ENCODE peak calls at places on chromosomes 4 and X, in ten cellular contexts. N is mucosa of descending colon, V is brain microvascular endothelial cell, M is NB4, Q is ovary, S is fibroblast of lung, A is GM13977, G is astrocyte of the cerebellum, O is Calu3, H is HFFc6. F is an unnamed sample.

GRCh38 chrX:39950035-39950688 is 147.6 kb downstream of the BCOR start:
- DNase-seq in Q (no peak), V (peak), N (no peak), G (no peak), H (peak), S (peak), O (no peak), A (no peak), M (peak), F (no peak)

GRCh38 chr4:180150818-180151217 is 2092.4 kb upstream of the TENM3 start:
- DNase-seq in O (no peak), V (no peak), S (no peak), H (no peak), M (peak), Q (no peak), N (no peak), G (no peak), A (no peak), F (no peak)

GRCh38 chrX:70613295-70613694 is 168.7 kb downstream of the DLG3 start:
- DNase-seq in V (peak), N (no peak), H (peak), A (no peak), G (no peak), M (no peak), S (peak), O (no peak), Q (no peak), F (no peak)

GRCh38 chr4:1516881-1517480 is 110.7 kb upstream of the NKX1-1 start:
- DNase-seq in Q (no peak), M (no peak), H (no peak), N (peak), G (no peak), O (no peak), S (no peak), A (no peak), V (no peak), F (no peak)

GRCh38 chr4:150384249-150384648 is 197.7 kb upstream of the MAB21L2 start:
- DNase-seq in A (no peak), H (no peak), Q (no peak), O (no peak), M (no peak), V (no peak), N (no peak), G (no peak), S (no peak), F (no peak)

GRCh38 chr4:164197556-164197955 is 556.4 kb upstream of the SMIM31 start:
- DNase-seq in G (no peak), A (no peak), N (no peak), H (no peak), O (no peak), Q (no peak), S (no peak), M (no peak), V (no peak), F (no peak)

GRCh38 chrX:17654116-17654515 is 83.2 kb upstream of the SCML1 start:
- DNase-seq in G (no peak), A (no peak), O (no peak), M (no peak), N (no peak), V (no peak), S (no peak), Q (no peak), H (no peak), F (no peak)

GRCh38 chrX:77962068-77962902 is 7.2 kb downstream of the PGAM4 start:
- DNase-seq in O (no peak), S (peak), N (no peak), V (no peak), G (no peak), H (no peak), A (no peak), Q (no peak), M (no peak), F (no peak)

GRCh38 chrX:17377047-17377692 is 2.2 kb downstream of the NHS start:
- DNase-seq in S (peak), G (no peak), A (no peak), V (no peak), O (peak), N (peak), Q (peak), M (no peak), H (no peak), F (no peak)

GRCh38 chr4:157994863-157995262 is 178.0 kb downstream of the GASK1B start:
- DNase-seq in H (no peak), V (no peak), A (no peak), G (no peak), O (no peak), Q (no peak), S (peak), M (no peak), N (no peak), F (no peak)

GRCh38 chr4:16496501-16496900 is 270.2 kb upstream of the TAPT1 start:
- DNase-seq in H (peak), M (no peak), S (peak), G (peak), Q (no peak), N (no peak), V (peak), O (no peak), A (no peak), F (no peak)

GRCh38 chr4:38489924-38490639 is 173.9 kb upstream of the KLF3 start:
- DNase-seq in A (no peak), Q (no peak), O (peak), N (peak), G (no peak), M (no peak), H (peak), S (peak), V (peak), F (no peak)

DNA sequence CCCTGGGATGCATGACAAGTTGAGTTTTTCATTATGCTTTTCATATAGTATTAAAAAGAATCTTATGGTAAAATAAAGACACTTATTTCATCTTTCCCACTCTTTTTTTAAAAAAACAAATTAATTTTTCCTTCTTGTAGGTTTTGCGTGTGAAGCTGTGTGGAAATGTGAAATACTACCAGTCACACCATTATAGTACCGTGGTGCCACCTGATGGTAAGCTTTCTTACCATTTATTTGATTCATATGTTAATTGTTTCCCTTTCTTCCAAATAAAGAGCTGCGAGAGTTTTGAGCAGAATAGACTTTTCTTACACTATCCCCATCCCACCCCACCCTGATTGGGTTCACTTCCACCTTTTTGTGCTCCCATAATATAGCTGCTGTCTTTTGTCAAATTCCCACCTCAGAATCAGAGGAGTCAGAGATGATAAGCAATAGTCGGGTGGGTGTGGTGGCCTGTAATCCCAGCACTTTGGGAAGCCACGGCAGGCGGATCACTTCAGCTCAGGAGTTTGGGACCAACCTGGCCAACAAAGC is 44.3 kb downstream of the CASP6 start:
- DNase-seq in V (no peak), M (no peak), Q (no peak), H (no peak), A (no peak), S (no peak), N (no peak), O (no peak), G (no peak), F (no peak)
- TF ChIP-seq CTCF in V (no peak), M (no peak), Q (no peak), H (peak), A (no peak), S (no peak), N (no peak), O (no peak), G (no peak), F (no peak)

DNA sequence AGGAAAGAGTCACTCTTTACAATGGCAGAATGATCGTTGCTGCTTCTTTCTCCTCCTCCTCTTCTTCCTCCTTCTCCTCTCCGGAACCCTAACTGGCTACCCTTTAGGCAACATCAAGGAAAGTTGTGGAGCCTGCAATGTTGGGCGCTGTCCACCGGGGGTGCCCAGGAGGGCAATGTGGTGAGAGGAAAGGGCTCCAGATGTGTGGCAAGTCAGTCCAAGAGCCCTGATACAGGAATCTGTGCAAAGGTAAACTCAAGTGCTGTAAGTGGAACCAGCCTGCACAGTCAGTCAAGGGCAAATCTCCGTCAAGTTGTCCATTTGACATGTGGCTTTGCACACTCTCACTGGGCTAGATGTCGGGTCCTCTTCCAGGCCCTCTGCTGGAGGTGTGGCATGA is 2.8 kb downstream of the RTL5 start:
- DNase-seq in V (no peak), N (no peak), Q (no peak), S (no peak), A (no peak), O (peak), H (no peak), M (peak), G (no peak), F (no peak)
- TF ChIP-seq CTCF in V (peak), N (no peak), Q (no peak), S (peak), A (peak), O (no peak), H (peak), M (peak), G (peak), F (no peak)

DNA sequence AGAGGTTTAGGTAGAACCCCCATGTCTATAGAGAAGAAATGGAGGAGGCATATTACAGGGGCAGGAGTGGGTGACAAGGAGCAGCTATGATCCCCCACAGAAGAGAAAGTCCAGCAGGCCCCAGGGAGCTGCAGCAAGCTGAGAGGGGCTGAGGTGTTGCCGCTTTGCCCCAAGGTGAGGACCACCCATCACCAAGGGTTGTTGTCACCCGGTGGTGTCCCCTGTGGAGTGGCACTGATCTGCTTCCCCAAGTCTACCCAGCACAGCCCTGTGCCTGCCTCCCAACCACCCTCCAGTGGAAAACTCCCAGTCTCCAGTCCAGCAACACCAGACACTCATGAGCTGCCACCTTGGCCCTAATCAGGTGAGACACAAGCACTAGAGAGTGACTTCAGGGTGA is 149.3 kb upstream of the NOCT start:
- DNase-seq in M (no peak), Q (no peak), V (no peak), A (no peak), N (no peak), S (no peak), H (no peak), O (no peak), G (no peak), F (no peak)
- TF ChIP-seq CTCF in M (no peak), Q (no peak), V (no peak), A (no peak), N (no peak), S (no peak), H (no peak), O (no peak), G (no peak), F (no peak)

DNA sequence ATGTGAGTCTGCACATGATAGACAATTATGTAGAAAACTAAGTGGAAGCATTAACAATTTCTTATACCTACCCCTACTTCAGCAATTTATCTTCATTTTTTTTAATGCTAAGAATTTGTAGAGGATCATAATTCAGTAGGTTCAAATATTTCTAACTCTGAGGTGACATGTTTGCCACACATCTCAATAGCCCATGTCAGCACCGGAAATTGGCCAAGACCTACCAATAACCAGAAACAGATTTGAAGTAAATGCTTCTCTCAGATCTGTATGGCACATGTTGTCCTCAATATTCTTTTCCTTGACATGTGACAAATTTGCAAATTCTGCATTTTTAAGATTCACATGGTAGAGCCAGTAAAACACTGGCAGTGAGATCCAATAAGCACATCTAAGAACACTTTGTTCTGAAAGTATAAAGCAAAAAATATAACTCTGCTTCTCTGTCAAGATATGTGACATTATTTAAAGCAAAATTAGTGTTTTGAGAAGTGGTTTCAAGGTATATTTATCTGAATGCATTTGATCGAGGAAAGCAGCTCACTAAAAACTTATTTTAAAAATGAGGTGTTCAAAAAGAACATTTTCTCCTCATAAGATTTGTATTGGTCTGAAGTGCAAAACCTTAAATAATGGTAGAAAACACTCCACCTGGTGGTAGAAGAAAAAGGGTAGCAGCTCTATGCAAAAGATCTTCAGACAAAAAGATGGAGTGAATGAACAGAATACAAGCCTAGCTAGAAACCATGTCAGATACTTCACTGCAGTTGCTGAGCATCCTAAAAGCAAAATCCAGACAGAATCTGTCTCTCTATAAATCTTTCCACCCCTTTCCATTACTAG is 513.9 kb upstream of the FAM241A start:
- DNase-seq in G (no peak), N (no peak), Q (no peak), O (no peak), S (peak), H (peak), M (peak), V (no peak), A (no peak), F (no peak)
- TF ChIP-seq CTCF in G (peak), N (no peak), Q (no peak), O (no peak), S (peak), H (peak), M (peak), V (peak), A (peak), F (no peak)